ENCODE peak calls at places on chromosomes 6 and 20, in eight cellular contexts. W, Q, J, O, H, C, L and D are unnamed samples.
A peak's percentile ranks its signal among the peaks of the same experiment; 100 is the strongest.

GRCh38 chr6:83031689-83032088 is 34.0 kb downstream of the UBE3D start:
- DNase-seq in W (no peak), H (no peak), J (no peak), L (no peak), C (no peak), Q (no peak), O (no peak), D (no peak)

GRCh38 chr20:63027425-63028389 is 20.9 kb upstream of the BHLHE23 start:
- DNase-seq in O (no peak), W (peak; percentile 14), C (no peak), H (no peak), J (peak; percentile 30), L (no peak), Q (peak; percentile 9), D (no peak)

GRCh38 chr6:158061709-158062461 is 80.2 kb downstream of the SYNJ2 start:
- DNase-seq in W (no peak), J (no peak), C (no peak), L (no peak), H (no peak), Q (no peak), O (no peak), D (no peak)

GRCh38 chr6:34491091-34491430 is 25.2 kb downstream of the PACSIN1 start:
- DNase-seq in O (no peak), L (no peak), H (no peak), Q (no peak), C (no peak), W (peak; percentile 20), J (peak; percentile 61), D (no peak)

GRCh38 chr20:17653835-17654648 is 28.0 kb downstream of the RRBP1 start:
- DNase-seq in L (no peak), Q (no peak), C (no peak), W (no peak), H (no peak), J (no peak), O (no peak), D (peak; percentile 56)

GRCh38 chr20:1323830-1324597 is 4.9 kb downstream of the SDCBP2 start:
- DNase-seq in J (no peak), Q (no peak), H (no peak), L (no peak), W (no peak), C (no peak), O (no peak), D (no peak)

GRCh38 chr6:42084889-42085288 is 34.6 kb downstream of the TAF8 start:
- DNase-seq in W (no peak), O (no peak), L (no peak), H (no peak), Q (no peak), C (no peak), J (no peak), D (no peak)

GRCh38 chr6:28814032-28814976 is 109.5 kb downstream of the TRIM27 start:
- DNase-seq in J (no peak), H (no peak), Q (no peak), L (no peak), W (no peak), C (no peak), O (no peak), D (no peak)

GRCh38 chr6:148850936-148851335 is 104.1 kb downstream of the UST start:
- DNase-seq in L (no peak), C (no peak), J (no peak), O (no peak), W (no peak), Q (no peak), H (no peak), D (no peak)

GRCh38 chr6:123091091-123091895 is 95.3 kb downstream of the CLVS2 start:
- DNase-seq in O (no peak), L (no peak), J (no peak), C (no peak), W (peak; percentile 84), H (no peak), Q (no peak), D (no peak)

GRCh38 chr6:48069280-48069679 is 41.7 kb downstream of the PTCHD4 start:
- DNase-seq in Q (no peak), J (no peak), L (no peak), C (no peak), W (no peak), O (no peak), H (no peak), D (no peak)

GRCh38 chr6:166490671-166491500 is 95.6 kb downstream of the RAMACL start:
- DNase-seq in C (peak; percentile 42), O (no peak), W (peak; percentile 13), J (peak; percentile 49), L (no peak), H (no peak), Q (no peak), D (peak; percentile 29)